ENCODE peak calls at places on chromosomes 4 and X, in four cellular contexts. One of them, this sample, is unnamed.

GRCh38 chr4:138749303-138749702 is 266.3 kb upstream of the NOCT start:
- DNase-seq in foreskin fibroblast: peak
- DNase-seq in cardiac fibroblast: peak
- DNase-seq in stomach: no peak
- DNase-seq in this sample: peak

GRCh38 chr4:140937866-140938265 is 181.7 kb upstream of the TBC1D9 start:
- DNase-seq in foreskin fibroblast: peak
- DNase-seq in cardiac fibroblast: peak
- DNase-seq in stomach: no peak
- DNase-seq in this sample: no peak

GRCh38 chr4:58658701-58659100 is 1548.5 kb upstream of the IGFBP7 start:
- DNase-seq in foreskin fibroblast: no peak
- DNase-seq in cardiac fibroblast: no peak
- DNase-seq in stomach: no peak
- DNase-seq in this sample: no peak

GRCh38 chr4:145735777-145736176 is 55.8 kb downstream of the C4orf51 start:
- DNase-seq in foreskin fibroblast: no peak
- DNase-seq in cardiac fibroblast: no peak
- DNase-seq in stomach: no peak
- DNase-seq in this sample: no peak

GRCh38 chr4:7120341-7120740 is 52.5 kb upstream of the GRPEL1 start:
- DNase-seq in foreskin fibroblast: no peak
- DNase-seq in cardiac fibroblast: no peak
- DNase-seq in stomach: no peak
- DNase-seq in this sample: no peak

GRCh38 chrX:6849711-6850415 is 297.6 kb upstream of the STS start:
- DNase-seq in foreskin fibroblast: no peak
- DNase-seq in cardiac fibroblast: no peak
- DNase-seq in stomach: no peak
- DNase-seq in this sample: peak

GRCh38 chr4:185115827-185116232 is 27.2 kb upstream of the SLC25A4 start:
- DNase-seq in foreskin fibroblast: peak
- DNase-seq in cardiac fibroblast: peak
- DNase-seq in stomach: peak
- DNase-seq in this sample: no peak

GRCh38 chr4:132056466-132056865 is 1092.6 kb upstream of the PCDH10 start:
- DNase-seq in foreskin fibroblast: no peak
- DNase-seq in cardiac fibroblast: peak
- DNase-seq in stomach: no peak
- DNase-seq in this sample: no peak

GRCh38 chr4:102174800-102175199 is 170.5 kb downstream of the SLC39A8 start:
- DNase-seq in foreskin fibroblast: no peak
- DNase-seq in cardiac fibroblast: peak
- DNase-seq in stomach: no peak
- DNase-seq in this sample: peak

GRCh38 chr4:152454398-152455011 is 81.4 kb downstream of the FBXW7 start:
- DNase-seq in foreskin fibroblast: no peak
- DNase-seq in cardiac fibroblast: peak
- DNase-seq in stomach: no peak
- DNase-seq in this sample: peak

GRCh38 chr4:118905546-118905945 is 16.9 kb downstream of the SYNPO2 start:
- DNase-seq in foreskin fibroblast: no peak
- DNase-seq in cardiac fibroblast: no peak
- DNase-seq in stomach: no peak
- DNase-seq in this sample: peak

GRCh38 chr4:77913353-77913752 is 50.7 kb downstream of the MRPL1 start:
- DNase-seq in foreskin fibroblast: no peak
- DNase-seq in cardiac fibroblast: peak
- DNase-seq in stomach: no peak
- DNase-seq in this sample: peak

GRCh38 chr4:136337216-136337615 is 1195.1 kb downstream of the PCDH18 start:
- DNase-seq in foreskin fibroblast: no peak
- DNase-seq in cardiac fibroblast: no peak
- DNase-seq in stomach: no peak
- DNase-seq in this sample: no peak

GRCh38 chr4:48653217-48654014 is 126.7 kb downstream of the FRYL start:
- DNase-seq in foreskin fibroblast: peak
- DNase-seq in cardiac fibroblast: peak
- DNase-seq in stomach: no peak
- DNase-seq in this sample: no peak

GRCh38 chr4:83112239-83112638 is 2.3 kb downstream of the PLAC8 start:
- DNase-seq in foreskin fibroblast: no peak
- DNase-seq in cardiac fibroblast: no peak
- DNase-seq in stomach: no peak
- DNase-seq in this sample: no peak

GRCh38 chrX:97638621-97639020 is 754.9 kb downstream of the RPA4 start:
- DNase-seq in foreskin fibroblast: no peak
- DNase-seq in cardiac fibroblast: no peak
- DNase-seq in stomach: no peak
- DNase-seq in this sample: no peak

GRCh38 chr4:10619220-10619619 is 65.3 kb downstream of the CLNK start:
- DNase-seq in foreskin fibroblast: peak
- DNase-seq in cardiac fibroblast: no peak
- DNase-seq in stomach: peak
- DNase-seq in this sample: peak

GRCh38 chrX:130296743-130297142 is 28.0 kb upstream of the ZNF280C start:
- DNase-seq in foreskin fibroblast: no peak
- DNase-seq in cardiac fibroblast: peak
- DNase-seq in stomach: no peak
- DNase-seq in this sample: peak

GRCh38 chrX:9433596-9433995 is 31.3 kb upstream of the TBL1X start:
- DNase-seq in foreskin fibroblast: no peak
- DNase-seq in cardiac fibroblast: no peak
- DNase-seq in stomach: no peak
- DNase-seq in this sample: no peak

GRCh38 chrX:17038681-17039161 is 92.3 kb downstream of the REPS2 start:
- DNase-seq in foreskin fibroblast: peak
- DNase-seq in cardiac fibroblast: peak
- DNase-seq in stomach: no peak
- DNase-seq in this sample: no peak

GRCh38 chr4:165288639-165289428 is 38.6 kb upstream of the MSMO1 start:
- DNase-seq in foreskin fibroblast: peak
- DNase-seq in cardiac fibroblast: peak
- DNase-seq in stomach: no peak
- DNase-seq in this sample: peak

GRCh38 chrX:66676413-66676812 is 37.5 kb upstream of the EDA2R start:
- DNase-seq in foreskin fibroblast: peak
- DNase-seq in cardiac fibroblast: peak
- DNase-seq in stomach: no peak
- DNase-seq in this sample: peak

GRCh38 chr4:175127314-175127713 is 209.2 kb downstream of the ADAM29 start:
- DNase-seq in foreskin fibroblast: no peak
- DNase-seq in cardiac fibroblast: no peak
- DNase-seq in stomach: no peak
- DNase-seq in this sample: peak

GRCh38 chr4:22672519-22672918 is 20.2 kb upstream of the GBA3 start:
- DNase-seq in foreskin fibroblast: no peak
- DNase-seq in cardiac fibroblast: no peak
- DNase-seq in stomach: no peak
- DNase-seq in this sample: no peak

GRCh38 chr4:107449611-107450369 is 270.2 kb downstream of the PAPSS1 start:
- DNase-seq in foreskin fibroblast: no peak
- DNase-seq in cardiac fibroblast: no peak
- DNase-seq in stomach: no peak
- DNase-seq in this sample: no peak

GRCh38 chrX:20252392-20253231 is 14.1 kb downstream of the RPS6KA3 start:
- DNase-seq in foreskin fibroblast: no peak
- DNase-seq in cardiac fibroblast: peak
- DNase-seq in stomach: peak
- DNase-seq in this sample: peak

DNA sequence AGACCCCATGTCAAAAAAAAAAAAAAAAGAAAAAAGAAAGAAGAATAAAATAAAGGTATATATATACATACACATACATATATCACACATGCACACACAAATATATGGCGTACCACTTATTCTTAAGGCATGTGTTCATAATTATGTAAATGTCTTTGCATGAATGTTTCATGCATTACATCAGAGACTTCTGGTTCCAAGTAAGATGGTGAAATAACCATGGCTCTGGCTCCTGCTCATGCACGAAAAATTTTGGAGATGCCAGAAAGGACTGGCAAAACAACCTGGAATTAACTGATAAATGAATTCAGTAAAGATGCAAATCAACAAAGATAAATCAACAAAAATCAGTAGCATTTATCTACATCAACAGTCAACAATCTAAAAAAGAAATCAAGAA is 19.7 kb upstream of the FHIP1A start:
- DNase-seq in foreskin fibroblast: no peak
- DNase-seq in cardiac fibroblast: no peak
- DNase-seq in stomach: no peak
- DNase-seq in this sample: peak
- H3K4me3 ChIP-seq in foreskin fibroblast: no peak
- H3K4me3 ChIP-seq in cardiac fibroblast: no peak
- H3K4me3 ChIP-seq in stomach: no peak
- H3K4me3 ChIP-seq in this sample: no peak

DNA sequence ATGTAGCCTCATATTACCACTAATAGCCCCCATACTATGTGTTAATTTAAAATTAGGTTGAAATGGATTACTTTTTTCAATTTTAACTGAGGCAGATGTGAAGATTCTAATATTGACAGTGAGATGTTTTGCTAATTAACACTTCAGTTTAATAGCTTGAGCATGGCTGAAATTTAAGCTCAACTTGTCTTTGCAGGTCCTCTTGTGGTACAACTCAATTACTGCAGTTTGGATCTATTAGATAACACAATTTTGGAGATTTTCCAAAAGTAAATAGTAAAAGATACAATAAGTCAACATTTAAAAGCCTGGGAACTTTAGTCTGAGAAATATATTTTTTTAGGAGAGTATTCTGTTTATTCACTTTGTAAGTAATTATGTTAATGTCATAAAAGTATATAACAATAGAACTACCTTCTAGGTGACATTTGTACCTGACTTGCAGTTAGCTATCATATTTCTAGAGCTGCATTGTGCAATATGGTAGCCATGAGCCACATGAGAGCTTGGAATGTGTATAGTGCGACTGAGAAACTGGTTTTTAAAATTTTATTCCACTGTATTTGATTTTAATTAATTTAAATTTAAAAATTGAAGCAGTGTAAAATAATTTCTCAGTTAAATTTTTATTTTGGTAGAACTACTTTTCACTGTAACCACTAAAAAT is 73.1 kb upstream of the FMR1 start:
- DNase-seq in foreskin fibroblast: no peak
- DNase-seq in cardiac fibroblast: no peak
- DNase-seq in stomach: no peak
- DNase-seq in this sample: peak
- TF ChIP-seq CTCF in foreskin fibroblast: no peak
- TF ChIP-seq CTCF in cardiac fibroblast: peak
- TF ChIP-seq CTCF in stomach: no peak
- TF ChIP-seq CTCF in this sample: peak

DNA sequence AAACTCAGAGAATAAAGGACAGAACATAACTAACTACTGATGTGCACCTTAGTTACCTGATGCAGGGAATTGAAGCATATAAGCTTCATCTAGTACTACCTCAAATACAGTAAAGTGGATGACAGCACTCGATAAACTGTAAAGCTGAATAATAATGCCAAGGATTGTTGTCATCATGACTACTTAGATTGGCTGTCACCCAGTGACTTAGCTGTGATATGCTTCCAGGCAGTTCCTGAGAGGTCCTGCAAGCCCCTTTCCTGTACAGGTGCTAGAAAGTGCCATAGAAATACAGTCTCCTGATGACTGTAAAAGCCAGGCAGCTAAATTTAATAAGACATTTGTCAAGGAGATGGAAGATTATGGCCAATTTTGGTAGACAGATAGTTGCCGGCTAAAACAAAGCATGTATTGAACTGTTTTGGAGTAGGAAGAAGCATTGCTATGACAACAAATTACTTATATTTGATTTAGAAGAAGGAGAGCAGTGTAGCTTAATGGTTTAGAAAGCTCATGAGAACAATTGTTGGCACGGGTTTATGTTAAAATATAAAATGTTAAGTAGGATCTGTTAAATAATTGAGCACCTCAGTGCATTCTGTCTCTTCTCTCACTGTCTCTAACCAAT is 29.7 kb downstream of the TMEM164 start:
- DNase-seq in foreskin fibroblast: no peak
- DNase-seq in cardiac fibroblast: no peak
- DNase-seq in stomach: no peak
- DNase-seq in this sample: peak
- H3K4me3 ChIP-seq in foreskin fibroblast: no peak
- H3K4me3 ChIP-seq in cardiac fibroblast: no peak
- H3K4me3 ChIP-seq in stomach: no peak
- H3K4me3 ChIP-seq in this sample: no peak

GRCh38 chr4:121096629-121097028 is 24.3 kb upstream of the NDNF start:
- DNase-seq in foreskin fibroblast: peak
- DNase-seq in cardiac fibroblast: peak
- DNase-seq in stomach: no peak
- DNase-seq in this sample: peak
- TF ChIP-seq CTCF in foreskin fibroblast: no peak
- TF ChIP-seq CTCF in cardiac fibroblast: peak
- TF ChIP-seq CTCF in stomach: peak
- TF ChIP-seq CTCF in this sample: peak

GRCh38 chrX:23333842-23334535 is 660 bp upstream of the PTCHD1 start:
- DNase-seq in foreskin fibroblast: no peak
- DNase-seq in cardiac fibroblast: no peak
- DNase-seq in stomach: no peak
- DNase-seq in this sample: peak

GRCh38 chrX:23332101-23332887 is 2.4 kb upstream of the PTCHD1 start:
- DNase-seq in foreskin fibroblast: no peak
- DNase-seq in cardiac fibroblast: no peak
- DNase-seq in stomach: no peak
- DNase-seq in this sample: no peak

GRCh38 chrX:23332888-23333821 is 1.5 kb upstream of the PTCHD1 start:
- DNase-seq in foreskin fibroblast: no peak
- DNase-seq in cardiac fibroblast: no peak
- DNase-seq in stomach: no peak
- DNase-seq in this sample: no peak

GRCh38 chrX:23334536-23334870 is at the start of gene PTCHD1:
- DNase-seq in foreskin fibroblast: no peak
- DNase-seq in cardiac fibroblast: no peak
- DNase-seq in stomach: no peak
- DNase-seq in this sample: no peak

DNA sequence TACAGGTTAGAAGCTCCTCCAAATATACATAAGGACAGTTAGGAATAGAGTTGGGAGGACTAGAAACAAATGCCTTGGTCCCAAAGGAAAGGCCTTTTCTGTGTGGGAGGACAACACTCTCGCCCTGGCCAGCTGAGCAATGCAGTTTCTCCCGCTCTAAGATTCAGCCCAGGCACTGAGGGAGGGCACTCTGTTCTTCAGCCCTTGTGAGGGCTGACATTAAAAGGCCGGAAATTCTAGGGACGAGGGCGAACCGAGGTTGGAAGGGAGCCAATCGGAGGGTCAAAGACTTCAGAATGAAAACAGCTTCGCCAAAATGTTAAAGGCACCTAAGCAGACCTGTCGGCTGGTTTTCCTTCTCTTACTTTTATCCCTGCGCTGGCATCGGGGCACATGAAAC is 2.9 kb upstream of the PTCHD1 start:
- DNase-seq in foreskin fibroblast: no peak
- DNase-seq in cardiac fibroblast: no peak
- DNase-seq in stomach: no peak
- DNase-seq in this sample: no peak
- H3K4me3 ChIP-seq in foreskin fibroblast: no peak
- H3K4me3 ChIP-seq in cardiac fibroblast: no peak
- H3K4me3 ChIP-seq in stomach: peak
- H3K4me3 ChIP-seq in this sample: no peak